ENCODE peak calls at places on chromosomes 11 and 22, in six cellular contexts. J is iris pigment epithelial cell, Q is right lobe of liver, E is renal cortical epithelial cell, H is PC-3, F is putamen. U is an unnamed sample.

GRCh38 chr11:64093233-64094039 is 57.7 kb downstream of the FLRT1 start:
- DNase-seq in Q (no peak), F (no peak), J (no peak), E (no peak), H (peak; percentile 41), U (no peak)

GRCh38 chr11:116946414-116946813 is 109.0 kb upstream of the APOA1 start:
- DNase-seq in E (no peak), Q (no peak), F (no peak), J (peak; percentile 63), H (peak; percentile 74), U (no peak)

GRCh38 chr11:118641463-118642019 is 34.1 kb downstream of the PHLDB1 start:
- DNase-seq in H (peak; percentile 57), J (no peak), Q (no peak), E (peak; percentile 73), F (no peak), U (no peak)

GRCh38 chr22:21876486-21877176 is 9.2 kb upstream of the MAPK1 start:
- DNase-seq in F (peak; percentile 24), E (no peak), Q (peak; percentile 32), H (no peak), J (peak; percentile 79), U (no peak)

GRCh38 chr22:39343259-39344045 is 6.3 kb upstream of the SYNGR1 start:
- DNase-seq in J (peak; percentile 63), F (peak; percentile 61), H (peak; percentile 62), E (peak; percentile 40), Q (peak; percentile 76), U (peak; percentile 73)

GRCh38 chr22:23376256-23376655 is 195.9 kb downstream of the BCR start:
- DNase-seq in J (peak; percentile 4), F (no peak), H (peak; percentile 42), Q (no peak), E (peak; percentile 3), U (no peak)

GRCh38 chr11:78654071-78654470 is 79.4 kb upstream of the NARS2 start:
- DNase-seq in E (no peak), F (no peak), H (no peak), J (no peak), Q (no peak), U (peak; percentile 6)

GRCh38 chr11:46513934-46514342 is 79.9 kb downstream of the AMBRA1 start:
- DNase-seq in E (peak; percentile 36), Q (no peak), J (peak; percentile 69), H (no peak), F (no peak), U (no peak)

GRCh38 chr22:27331526-27332281 is 469.9 kb downstream of the MN1 start:
- DNase-seq in J (peak; percentile 77), F (peak; percentile 44), E (peak; percentile 73), Q (peak; percentile 48), H (peak; percentile 4), U (no peak)

GRCh38 chr11:64183890-64184289 is 2.1 kb upstream of the STIP1 start:
- DNase-seq in H (no peak), J (no peak), Q (no peak), E (no peak), F (no peak), U (no peak)

GRCh38 chr22:21074092-21074715 is 28.5 kb downstream of the LRRC74B start:
- DNase-seq in Q (no peak), F (no peak), J (peak; percentile 55), H (peak; percentile 84), E (peak; percentile 16), U (no peak)

GRCh38 chr11:132220464-132220863 is 850.0 kb downstream of the NTM start:
- DNase-seq in H (no peak), Q (no peak), E (peak; percentile 40), F (no peak), J (peak; percentile 44), U (no peak)

GRCh38 chr22:40911772-40912171 is 39.4 kb upstream of the RBX1 start:
- DNase-seq in E (no peak), J (peak; percentile 21), F (no peak), H (no peak), Q (no peak), U (no peak)

GRCh38 chr22:37894939-37895670 is 11.0 kb upstream of the MICALL1 start:
- DNase-seq in Q (no peak), F (no peak), E (no peak), H (peak; percentile 57), J (no peak), U (no peak)

GRCh38 chr22:38338772-38339379 is 21.6 kb upstream of the CSNK1E start:
- DNase-seq in E (peak; percentile 48), H (no peak), Q (peak; percentile 16), J (peak; percentile 27), F (no peak), U (no peak)

GRCh38 chr11:34570584-34570983 is 50.3 kb upstream of the EHF start:
- DNase-seq in H (peak; percentile 82), J (peak; percentile 16), Q (no peak), E (peak; percentile 41), F (no peak), U (no peak)

GRCh38 chr11:96072592-96072991 is 148.7 kb upstream of the MTMR2 start:
- DNase-seq in H (no peak), E (no peak), F (no peak), J (no peak), Q (no peak), U (no peak)

GRCh38 chr22:31973739-31974138 is 29.4 kb downstream of the YWHAH start:
- DNase-seq in E (peak; percentile 85), F (no peak), J (no peak), H (no peak), Q (peak; percentile 91), U (peak; percentile 90)

GRCh38 chr22:28034760-28035401 is 115.8 kb upstream of the PITPNB start:
- DNase-seq in Q (peak; percentile 68), J (peak; percentile 74), E (no peak), H (peak; percentile 38), F (peak; percentile 35), U (peak; percentile 62)

GRCh38 chr22:23140385-23140784 is 1.4 kb downstream of the RSPH14 start:
- DNase-seq in E (no peak), F (no peak), Q (no peak), J (no peak), H (no peak), U (no peak)

GRCh38 chr11:120759046-120759445 is 247.5 kb downstream of the GRIK4 start:
- DNase-seq in Q (no peak), F (no peak), H (no peak), E (no peak), J (no peak), U (no peak)

GRCh38 chr11:35654711-35655110 is 7.9 kb upstream of the TRIM44 start:
- DNase-seq in E (no peak), Q (no peak), J (no peak), F (no peak), H (no peak), U (no peak)

GRCh38 chr22:21626735-21627469 is 2.9 kb downstream of the YDJC start:
- DNase-seq in Q (no peak), J (no peak), E (no peak), H (no peak), F (no peak), U (no peak)

GRCh38 chr22:42769574-42770447 is 49.1 kb upstream of the A4GALT start:
- DNase-seq in E (peak; percentile 83), J (peak; percentile 91), H (no peak), F (no peak), Q (no peak), U (no peak)

GRCh38 chr11:46649180-46649738 is 31.9 kb downstream of the ATG13 start:
- DNase-seq in Q (peak; percentile 74), F (peak; percentile 92), E (peak; percentile 34), J (peak; percentile 99), H (peak; percentile 55), U (peak; percentile 68)

GRCh38 chr22:42214625-42215415 is 55.6 kb downstream of the TCF20 start:
- DNase-seq in H (no peak), J (no peak), F (peak; percentile 92), Q (no peak), E (no peak), U (no peak)

GRCh38 chr22:33474587-33474986 is 416.4 kb upstream of the SYN3 start:
- DNase-seq in E (no peak), J (no peak), F (no peak), H (no peak), Q (no peak), U (no peak)

GRCh38 chr22:37545703-37546435 is 14.4 kb upstream of the CDC42EP1 start:
- DNase-seq in J (peak; percentile 87), E (peak; percentile 72), Q (peak; percentile 95), H (peak; percentile 72), F (no peak), U (peak; percentile 96)

GRCh38 chr11:9691865-9692264 is 28.0 kb downstream of the SWAP70 start:
- DNase-seq in J (peak; percentile 62), E (peak; percentile 84), F (no peak), H (peak; percentile 68), Q (no peak), U (no peak)

GRCh38 chr11:288328-289144 is at the start of gene PGGHG:
- DNase-seq in J (no peak), H (peak; percentile 41), Q (peak; percentile 86), E (no peak), F (no peak), U (peak; percentile 83)